ENCODE peak calls at places on chromosomes 1 and 21, in nine cellular contexts. One of them, this sample, is unnamed.

GRCh38 chr1:90561384-90561783 is 155.7 kb downstream of the BARHL2 start:
- DNase-seq in GM20000: no peak
- DNase-seq in NCI-H2081: no peak
- DNase-seq in activated CD4-positive, alpha-beta T cell treated with anti-CD3 and anti-CD28 coated beads for 48 hours: no peak
- DNase-seq in bronchial epithelial cell: no peak
- DNase-seq in fibroblast of lung: no peak
- DNase-seq in heart left ventricle: no peak
- DNase-seq in memory B cell: no peak
- DNase-seq in stimulated activated CD4-positive, alpha-beta T cell treated with anti-CD3 and anti-CD28 coated beads, Interleukin-15, amount 100 ng/mL, for 1 hour: no peak
- DNase-seq in this sample: no peak

GRCh38 chr1:36386262-36387140 is 777 bp upstream of the STK40 start:
- DNase-seq in bronchial epithelial cell: peak; percentile 100
- DNase-seq in memory B cell: peak; percentile 55
- DNase-seq in heart left ventricle: peak; percentile 91
- DNase-seq in activated CD4-positive, alpha-beta T cell treated with anti-CD3 and anti-CD28 coated beads for 48 hours: peak; percentile 94
- DNase-seq in stimulated activated CD4-positive, alpha-beta T cell treated with anti-CD3 and anti-CD28 coated beads, Interleukin-15, amount 100 ng/mL, for 1 hour: peak; percentile 71
- DNase-seq in GM20000: peak; percentile 88
- DNase-seq in fibroblast of lung: peak; percentile 100
- DNase-seq in NCI-H2081: peak; percentile 74
- DNase-seq in this sample: peak; percentile 82

GRCh38 chr1:223706077-223706988 is 6.0 kb upstream of the CAPN2 start:
- DNase-seq in fibroblast of lung: peak; percentile 98
- DNase-seq in bronchial epithelial cell: peak; percentile 45
- DNase-seq in heart left ventricle: no peak
- DNase-seq in GM20000: no peak
- DNase-seq in NCI-H2081: peak; percentile 21
- DNase-seq in memory B cell: no peak
- DNase-seq in stimulated activated CD4-positive, alpha-beta T cell treated with anti-CD3 and anti-CD28 coated beads, Interleukin-15, amount 100 ng/mL, for 1 hour: no peak
- DNase-seq in activated CD4-positive, alpha-beta T cell treated with anti-CD3 and anti-CD28 coated beads for 48 hours: no peak
- DNase-seq in this sample: no peak

GRCh38 chr1:53442297-53442696 is 16.9 kb upstream of the DMRTB1 start:
- DNase-seq in NCI-H2081: no peak
- DNase-seq in bronchial epithelial cell: peak; percentile 30
- DNase-seq in stimulated activated CD4-positive, alpha-beta T cell treated with anti-CD3 and anti-CD28 coated beads, Interleukin-15, amount 100 ng/mL, for 1 hour: no peak
- DNase-seq in activated CD4-positive, alpha-beta T cell treated with anti-CD3 and anti-CD28 coated beads for 48 hours: no peak
- DNase-seq in fibroblast of lung: peak; percentile 49
- DNase-seq in memory B cell: no peak
- DNase-seq in GM20000: no peak
- DNase-seq in heart left ventricle: no peak
- DNase-seq in this sample: no peak

GRCh38 chr1:160781129-160781808 is 14.7 kb upstream of the LY9 start:
- DNase-seq in activated CD4-positive, alpha-beta T cell treated with anti-CD3 and anti-CD28 coated beads for 48 hours: no peak
- DNase-seq in bronchial epithelial cell: peak; percentile 84
- DNase-seq in heart left ventricle: no peak
- DNase-seq in NCI-H2081: no peak
- DNase-seq in GM20000: no peak
- DNase-seq in memory B cell: no peak
- DNase-seq in stimulated activated CD4-positive, alpha-beta T cell treated with anti-CD3 and anti-CD28 coated beads, Interleukin-15, amount 100 ng/mL, for 1 hour: no peak
- DNase-seq in fibroblast of lung: no peak
- DNase-seq in this sample: no peak

GRCh38 chr1:44640178-44640865 is 34.0 kb downstream of the TMEM53 start:
- DNase-seq in heart left ventricle: no peak
- DNase-seq in stimulated activated CD4-positive, alpha-beta T cell treated with anti-CD3 and anti-CD28 coated beads, Interleukin-15, amount 100 ng/mL, for 1 hour: no peak
- DNase-seq in memory B cell: no peak
- DNase-seq in fibroblast of lung: no peak
- DNase-seq in GM20000: no peak
- DNase-seq in activated CD4-positive, alpha-beta T cell treated with anti-CD3 and anti-CD28 coated beads for 48 hours: no peak
- DNase-seq in NCI-H2081: peak; percentile 88
- DNase-seq in bronchial epithelial cell: no peak
- DNase-seq in this sample: no peak

GRCh38 chr1:226365831-226366231 is 42.1 kb downstream of the PARP1 start:
- DNase-seq in fibroblast of lung: peak; percentile 51
- DNase-seq in memory B cell: no peak
- DNase-seq in bronchial epithelial cell: peak; percentile 7
- DNase-seq in activated CD4-positive, alpha-beta T cell treated with anti-CD3 and anti-CD28 coated beads for 48 hours: no peak
- DNase-seq in heart left ventricle: no peak
- DNase-seq in stimulated activated CD4-positive, alpha-beta T cell treated with anti-CD3 and anti-CD28 coated beads, Interleukin-15, amount 100 ng/mL, for 1 hour: no peak
- DNase-seq in NCI-H2081: no peak
- DNase-seq in GM20000: no peak
- DNase-seq in this sample: no peak

GRCh38 chr1:98931134-98931835 is 73.4 kb downstream of the PLPPR5 start:
- DNase-seq in heart left ventricle: no peak
- DNase-seq in activated CD4-positive, alpha-beta T cell treated with anti-CD3 and anti-CD28 coated beads for 48 hours: no peak
- DNase-seq in GM20000: no peak
- DNase-seq in fibroblast of lung: no peak
- DNase-seq in NCI-H2081: no peak
- DNase-seq in bronchial epithelial cell: peak; percentile 51
- DNase-seq in stimulated activated CD4-positive, alpha-beta T cell treated with anti-CD3 and anti-CD28 coated beads, Interleukin-15, amount 100 ng/mL, for 1 hour: no peak
- DNase-seq in memory B cell: no peak
- DNase-seq in this sample: no peak

GRCh38 chr1:218996362-218996761 is 177.3 kb upstream of the LYPLAL1 start:
- DNase-seq in heart left ventricle: no peak
- DNase-seq in GM20000: no peak
- DNase-seq in memory B cell: no peak
- DNase-seq in stimulated activated CD4-positive, alpha-beta T cell treated with anti-CD3 and anti-CD28 coated beads, Interleukin-15, amount 100 ng/mL, for 1 hour: no peak
- DNase-seq in NCI-H2081: no peak
- DNase-seq in bronchial epithelial cell: peak; percentile 15
- DNase-seq in fibroblast of lung: peak; percentile 23
- DNase-seq in activated CD4-positive, alpha-beta T cell treated with anti-CD3 and anti-CD28 coated beads for 48 hours: no peak
- DNase-seq in this sample: no peak

GRCh38 chr1:63317007-63317813 is 5.2 kb upstream of the FOXD3 start:
- DNase-seq in activated CD4-positive, alpha-beta T cell treated with anti-CD3 and anti-CD28 coated beads for 48 hours: peak; percentile 77
- DNase-seq in memory B cell: peak; percentile 54
- DNase-seq in bronchial epithelial cell: peak; percentile 50
- DNase-seq in heart left ventricle: peak; percentile 39
- DNase-seq in stimulated activated CD4-positive, alpha-beta T cell treated with anti-CD3 and anti-CD28 coated beads, Interleukin-15, amount 100 ng/mL, for 1 hour: no peak
- DNase-seq in NCI-H2081: peak; percentile 79
- DNase-seq in GM20000: peak; percentile 91
- DNase-seq in fibroblast of lung: peak; percentile 53
- DNase-seq in this sample: no peak

GRCh38 chr21:32599146-32599925 is 12.8 kb downstream of the CFAP298 start:
- DNase-seq in heart left ventricle: no peak
- DNase-seq in fibroblast of lung: no peak
- DNase-seq in bronchial epithelial cell: no peak
- DNase-seq in activated CD4-positive, alpha-beta T cell treated with anti-CD3 and anti-CD28 coated beads for 48 hours: no peak
- DNase-seq in memory B cell: no peak
- DNase-seq in NCI-H2081: peak; percentile 47
- DNase-seq in stimulated activated CD4-positive, alpha-beta T cell treated with anti-CD3 and anti-CD28 coated beads, Interleukin-15, amount 100 ng/mL, for 1 hour: no peak
- DNase-seq in GM20000: no peak
- DNase-seq in this sample: no peak

GRCh38 chr1:113617438-113618141 is 141.7 kb downstream of the PHTF1 start:
- DNase-seq in memory B cell: no peak
- DNase-seq in heart left ventricle: no peak
- DNase-seq in fibroblast of lung: peak; percentile 5
- DNase-seq in stimulated activated CD4-positive, alpha-beta T cell treated with anti-CD3 and anti-CD28 coated beads, Interleukin-15, amount 100 ng/mL, for 1 hour: no peak
- DNase-seq in activated CD4-positive, alpha-beta T cell treated with anti-CD3 and anti-CD28 coated beads for 48 hours: no peak
- DNase-seq in GM20000: no peak
- DNase-seq in NCI-H2081: no peak
- DNase-seq in bronchial epithelial cell: peak; percentile 44
- DNase-seq in this sample: no peak

GRCh38 chr21:34187935-34188334 is 114.6 kb downstream of the MRPS6 start:
- DNase-seq in activated CD4-positive, alpha-beta T cell treated with anti-CD3 and anti-CD28 coated beads for 48 hours: no peak
- DNase-seq in GM20000: no peak
- DNase-seq in memory B cell: no peak
- DNase-seq in fibroblast of lung: no peak
- DNase-seq in stimulated activated CD4-positive, alpha-beta T cell treated with anti-CD3 and anti-CD28 coated beads, Interleukin-15, amount 100 ng/mL, for 1 hour: no peak
- DNase-seq in NCI-H2081: no peak
- DNase-seq in bronchial epithelial cell: no peak
- DNase-seq in heart left ventricle: peak; percentile 40
- DNase-seq in this sample: no peak

GRCh38 chr1:17201201-17202021 is 3.5 kb upstream of the PADI1 start:
- DNase-seq in GM20000: no peak
- DNase-seq in fibroblast of lung: no peak
- DNase-seq in stimulated activated CD4-positive, alpha-beta T cell treated with anti-CD3 and anti-CD28 coated beads, Interleukin-15, amount 100 ng/mL, for 1 hour: no peak
- DNase-seq in bronchial epithelial cell: no peak
- DNase-seq in memory B cell: no peak
- DNase-seq in activated CD4-positive, alpha-beta T cell treated with anti-CD3 and anti-CD28 coated beads for 48 hours: peak; percentile 39
- DNase-seq in heart left ventricle: no peak
- DNase-seq in NCI-H2081: no peak
- DNase-seq in this sample: no peak

GRCh38 chr1:174976436-174977107 is 23.2 kb upstream of the CACYBP start:
- DNase-seq in fibroblast of lung: peak; percentile 51
- DNase-seq in bronchial epithelial cell: peak; percentile 78
- DNase-seq in NCI-H2081: no peak
- DNase-seq in heart left ventricle: no peak
- DNase-seq in GM20000: no peak
- DNase-seq in activated CD4-positive, alpha-beta T cell treated with anti-CD3 and anti-CD28 coated beads for 48 hours: no peak
- DNase-seq in memory B cell: no peak
- DNase-seq in stimulated activated CD4-positive, alpha-beta T cell treated with anti-CD3 and anti-CD28 coated beads, Interleukin-15, amount 100 ng/mL, for 1 hour: no peak
- DNase-seq in this sample: no peak

GRCh38 chr21:26834181-26834945 is 10.8 kb downstream of the ADAMTS1 start:
- DNase-seq in memory B cell: no peak
- DNase-seq in fibroblast of lung: peak; percentile 56
- DNase-seq in stimulated activated CD4-positive, alpha-beta T cell treated with anti-CD3 and anti-CD28 coated beads, Interleukin-15, amount 100 ng/mL, for 1 hour: no peak
- DNase-seq in heart left ventricle: no peak
- DNase-seq in bronchial epithelial cell: peak; percentile 38
- DNase-seq in NCI-H2081: no peak
- DNase-seq in GM20000: no peak
- DNase-seq in activated CD4-positive, alpha-beta T cell treated with anti-CD3 and anti-CD28 coated beads for 48 hours: no peak
- DNase-seq in this sample: no peak

GRCh38 chr1:13832100-13832499 is 132.1 kb downstream of the PRDM2 start:
- DNase-seq in stimulated activated CD4-positive, alpha-beta T cell treated with anti-CD3 and anti-CD28 coated beads, Interleukin-15, amount 100 ng/mL, for 1 hour: no peak
- DNase-seq in fibroblast of lung: no peak
- DNase-seq in GM20000: no peak
- DNase-seq in bronchial epithelial cell: no peak
- DNase-seq in activated CD4-positive, alpha-beta T cell treated with anti-CD3 and anti-CD28 coated beads for 48 hours: no peak
- DNase-seq in heart left ventricle: no peak
- DNase-seq in memory B cell: no peak
- DNase-seq in NCI-H2081: peak; percentile 76
- DNase-seq in this sample: no peak

GRCh38 chr1:98323906-98324358 is 337.6 kb upstream of the SNX7 start:
- DNase-seq in GM20000: no peak
- DNase-seq in fibroblast of lung: peak; percentile 97
- DNase-seq in heart left ventricle: peak; percentile 35
- DNase-seq in bronchial epithelial cell: peak; percentile 90
- DNase-seq in activated CD4-positive, alpha-beta T cell treated with anti-CD3 and anti-CD28 coated beads for 48 hours: no peak
- DNase-seq in stimulated activated CD4-positive, alpha-beta T cell treated with anti-CD3 and anti-CD28 coated beads, Interleukin-15, amount 100 ng/mL, for 1 hour: no peak
- DNase-seq in memory B cell: no peak
- DNase-seq in NCI-H2081: no peak
- DNase-seq in this sample: no peak

GRCh38 chr1:229325873-229326502 is 16.9 kb downstream of the CCSAP start:
- DNase-seq in activated CD4-positive, alpha-beta T cell treated with anti-CD3 and anti-CD28 coated beads for 48 hours: no peak
- DNase-seq in GM20000: no peak
- DNase-seq in stimulated activated CD4-positive, alpha-beta T cell treated with anti-CD3 and anti-CD28 coated beads, Interleukin-15, amount 100 ng/mL, for 1 hour: no peak
- DNase-seq in fibroblast of lung: peak; percentile 49
- DNase-seq in NCI-H2081: no peak
- DNase-seq in memory B cell: no peak
- DNase-seq in heart left ventricle: no peak
- DNase-seq in bronchial epithelial cell: no peak
- DNase-seq in this sample: no peak

GRCh38 chr1:47210666-47211065 is 20.8 kb upstream of the PDZK1IP1 start:
- DNase-seq in activated CD4-positive, alpha-beta T cell treated with anti-CD3 and anti-CD28 coated beads for 48 hours: no peak
- DNase-seq in NCI-H2081: no peak
- DNase-seq in stimulated activated CD4-positive, alpha-beta T cell treated with anti-CD3 and anti-CD28 coated beads, Interleukin-15, amount 100 ng/mL, for 1 hour: no peak
- DNase-seq in heart left ventricle: no peak
- DNase-seq in fibroblast of lung: no peak
- DNase-seq in bronchial epithelial cell: peak; percentile 77
- DNase-seq in memory B cell: no peak
- DNase-seq in GM20000: no peak
- DNase-seq in this sample: no peak

GRCh38 chr1:109636201-109636952 is 16.7 kb downstream of the AMPD2 start:
- DNase-seq in bronchial epithelial cell: peak; percentile 32
- DNase-seq in fibroblast of lung: peak; percentile 47
- DNase-seq in activated CD4-positive, alpha-beta T cell treated with anti-CD3 and anti-CD28 coated beads for 48 hours: no peak
- DNase-seq in stimulated activated CD4-positive, alpha-beta T cell treated with anti-CD3 and anti-CD28 coated beads, Interleukin-15, amount 100 ng/mL, for 1 hour: no peak
- DNase-seq in memory B cell: no peak
- DNase-seq in GM20000: no peak
- DNase-seq in heart left ventricle: peak; percentile 17
- DNase-seq in NCI-H2081: no peak
- DNase-seq in this sample: no peak

GRCh38 chr1:31510853-31511789 is 65.2 kb upstream of the TINAGL1 start:
- DNase-seq in activated CD4-positive, alpha-beta T cell treated with anti-CD3 and anti-CD28 coated beads for 48 hours: no peak
- DNase-seq in NCI-H2081: no peak
- DNase-seq in stimulated activated CD4-positive, alpha-beta T cell treated with anti-CD3 and anti-CD28 coated beads, Interleukin-15, amount 100 ng/mL, for 1 hour: no peak
- DNase-seq in memory B cell: no peak
- DNase-seq in fibroblast of lung: no peak
- DNase-seq in GM20000: no peak
- DNase-seq in bronchial epithelial cell: peak; percentile 21
- DNase-seq in heart left ventricle: no peak
- DNase-seq in this sample: no peak

GRCh38 chr1:16992675-16993074 is 12.3 kb upstream of the MFAP2 start:
- DNase-seq in GM20000: no peak
- DNase-seq in NCI-H2081: no peak
- DNase-seq in stimulated activated CD4-positive, alpha-beta T cell treated with anti-CD3 and anti-CD28 coated beads, Interleukin-15, amount 100 ng/mL, for 1 hour: no peak
- DNase-seq in heart left ventricle: no peak
- DNase-seq in bronchial epithelial cell: no peak
- DNase-seq in memory B cell: no peak
- DNase-seq in fibroblast of lung: no peak
- DNase-seq in activated CD4-positive, alpha-beta T cell treated with anti-CD3 and anti-CD28 coated beads for 48 hours: no peak
- DNase-seq in this sample: no peak

GRCh38 chr1:148353461-148354283 is 129.4 kb downstream of the PPIAL4G start:
- DNase-seq in heart left ventricle: no peak
- DNase-seq in activated CD4-positive, alpha-beta T cell treated with anti-CD3 and anti-CD28 coated beads for 48 hours: peak; percentile 54
- DNase-seq in stimulated activated CD4-positive, alpha-beta T cell treated with anti-CD3 and anti-CD28 coated beads, Interleukin-15, amount 100 ng/mL, for 1 hour: no peak
- DNase-seq in NCI-H2081: no peak
- DNase-seq in GM20000: peak; percentile 26
- DNase-seq in memory B cell: no peak
- DNase-seq in bronchial epithelial cell: peak; percentile 83
- DNase-seq in fibroblast of lung: peak; percentile 72
- DNase-seq in this sample: no peak

GRCh38 chr1:108041360-108042143 is 76.6 kb upstream of the VAV3 start:
- DNase-seq in stimulated activated CD4-positive, alpha-beta T cell treated with anti-CD3 and anti-CD28 coated beads, Interleukin-15, amount 100 ng/mL, for 1 hour: no peak
- DNase-seq in GM20000: no peak
- DNase-seq in fibroblast of lung: no peak
- DNase-seq in bronchial epithelial cell: no peak
- DNase-seq in activated CD4-positive, alpha-beta T cell treated with anti-CD3 and anti-CD28 coated beads for 48 hours: peak; percentile 24
- DNase-seq in memory B cell: no peak
- DNase-seq in NCI-H2081: no peak
- DNase-seq in heart left ventricle: no peak
- DNase-seq in this sample: no peak

GRCh38 chr21:15063081-15063820 is 1.5 kb downstream of the NRIP1 start:
- DNase-seq in NCI-H2081: peak; percentile 15
- DNase-seq in stimulated activated CD4-positive, alpha-beta T cell treated with anti-CD3 and anti-CD28 coated beads, Interleukin-15, amount 100 ng/mL, for 1 hour: no peak
- DNase-seq in GM20000: peak; percentile 27
- DNase-seq in fibroblast of lung: no peak
- DNase-seq in activated CD4-positive, alpha-beta T cell treated with anti-CD3 and anti-CD28 coated beads for 48 hours: peak; percentile 37
- DNase-seq in bronchial epithelial cell: peak; percentile 84
- DNase-seq in heart left ventricle: no peak
- DNase-seq in memory B cell: no peak
- DNase-seq in this sample: no peak

GRCh38 chr21:36698160-36699025 is 522 bp upstream of the SIM2 start:
- DNase-seq in activated CD4-positive, alpha-beta T cell treated with anti-CD3 and anti-CD28 coated beads for 48 hours: no peak
- DNase-seq in NCI-H2081: no peak
- DNase-seq in GM20000: peak; percentile 45
- DNase-seq in bronchial epithelial cell: no peak
- DNase-seq in stimulated activated CD4-positive, alpha-beta T cell treated with anti-CD3 and anti-CD28 coated beads, Interleukin-15, amount 100 ng/mL, for 1 hour: no peak
- DNase-seq in fibroblast of lung: no peak
- DNase-seq in memory B cell: no peak
- DNase-seq in heart left ventricle: no peak
- DNase-seq in this sample: no peak